ENCODE peak calls at places on chromosomes 4 and X, in four cellular contexts. N is breast epithelium, Y is transverse colon, Q is AG04450. S is an unnamed sample.

GRCh38 chr4:73867783-73868182 is 1.4 kb upstream of the CXCL1 start:
- DNase-seq in N (no peak), Y (peak; percentile 51), Q (no peak), S (no peak)

GRCh38 chr4:141501931-141502330 is 134.5 kb upstream of the IL15 start:
- DNase-seq in N (no peak), Y (no peak), Q (no peak), S (no peak)

GRCh38 chrX:15888062-15888461 is 33.4 kb upstream of the AP1S2 start:
- DNase-seq in N (no peak), Y (no peak), Q (no peak), S (no peak)

GRCh38 chrX:123340691-123341090 is 156.6 kb downstream of the GRIA3 start:
- DNase-seq in N (no peak), Y (no peak), Q (no peak), S (peak; percentile 36)

GRCh38 chrX:150414228-150414627 is 51.1 kb downstream of the MAMLD1 start:
- DNase-seq in N (no peak), Y (no peak), Q (no peak), S (no peak)

GRCh38 chr4:180598281-180598680 is 1644.9 kb upstream of the TENM3 start:
- DNase-seq in N (no peak), Y (no peak), Q (no peak), S (no peak)

GRCh38 chrX:101462892-101463291 is 22.4 kb upstream of the ARMCX4 start:
- DNase-seq in N (no peak), Y (no peak), Q (no peak), S (no peak)

GRCh38 chr4:153152453-153153338 is 51.5 kb upstream of the TRIM2 start:
- DNase-seq in N (no peak), Y (peak; percentile 70), Q (no peak), S (no peak)

GRCh38 chr4:10232114-10232513 is 115.5 kb upstream of the WDR1 start:
- DNase-seq in N (no peak), Y (no peak), Q (no peak), S (no peak)

GRCh38 chr4:1326751-1327525 is 20.1 kb upstream of the UVSSA start:
- DNase-seq in N (no peak), Y (no peak), Q (no peak), S (no peak)

GRCh38 chr4:828641-829271 is 2.8 kb upstream of the CPLX1 start:
- DNase-seq in N (no peak), Y (no peak), Q (no peak), S (no peak)

GRCh38 chrX:98141466-98141865 is 1257.8 kb downstream of the RPA4 start:
- DNase-seq in N (no peak), Y (no peak), Q (no peak), S (no peak)

GRCh38 chr4:78325244-78326187 is 226.1 kb upstream of the ANXA3 start:
- DNase-seq in N (no peak), Y (peak; percentile 42), Q (no peak), S (no peak)

GRCh38 chr4:128288689-128289106 is 1.1 kb upstream of the PGRMC2 start:
- DNase-seq in N (peak; percentile 26), Y (peak; percentile 30), Q (no peak), S (no peak)

GRCh38 chr4:87939978-87940690 is 35.4 kb upstream of the SPP1 start:
- DNase-seq in N (no peak), Y (no peak), Q (no peak), S (no peak)

DNA sequence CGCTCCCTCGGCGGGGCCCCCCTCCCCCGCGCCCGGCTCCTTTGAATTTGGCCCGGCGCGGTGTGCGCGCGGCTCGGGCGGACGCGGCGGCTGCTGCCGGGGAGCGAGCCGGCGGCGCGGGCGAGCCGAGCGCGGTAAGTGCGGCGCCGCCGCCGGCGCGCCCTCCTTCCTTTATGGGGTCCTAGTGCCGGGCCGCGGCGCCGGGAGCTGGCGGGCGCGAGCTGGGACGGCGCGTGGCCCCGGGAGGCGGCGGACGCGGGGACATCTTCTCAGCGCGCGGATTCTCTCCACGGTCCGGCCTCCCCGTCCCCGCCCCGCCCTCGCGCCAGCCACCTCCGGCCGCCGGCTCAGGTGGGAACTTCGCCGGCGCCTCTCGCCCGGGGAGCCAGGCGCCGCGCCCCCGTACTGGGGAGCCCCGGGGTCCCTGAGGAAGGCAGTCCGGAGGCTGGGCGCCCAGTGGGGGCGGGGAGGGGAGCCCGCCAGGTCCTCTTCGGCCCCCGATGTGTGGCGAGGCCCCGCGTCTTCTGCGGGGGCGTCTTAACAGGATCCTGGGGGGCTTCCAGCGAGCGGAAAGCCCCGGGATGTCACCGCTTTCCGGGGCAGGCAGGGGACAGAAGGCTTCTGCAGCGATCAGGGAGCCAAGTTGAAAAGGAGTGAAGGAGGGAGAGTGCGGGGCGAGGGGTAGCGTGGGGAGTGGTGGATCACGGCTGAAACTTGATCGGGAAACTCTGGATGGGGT is 98.4 kb upstream of the TENM3 start:
- DNase-seq in N (no peak), Y (no peak), Q (no peak), S (no peak)
- H3K27me3 ChIP-seq in N (peaks cover 58% of the 10 kb centered on the region), Y (peaks cover 100% of the 10 kb centered on the region), Q (no peaks in the 10 kb centered on the region), S (peaks cover 34% of the 10 kb centered on the region)

GRCh38 chr4:157222764-157223145 is 2.2 kb downstream of the GRIA2 start:
- DNase-seq in N (no peak), Y (no peak), Q (no peak), S (no peak)

GRCh38 chr4:157221426-157221894 is 932 bp downstream of the GRIA2 start:
- DNase-seq in N (no peak), Y (no peak), Q (no peak), S (no peak)

GRCh38 chr4:157221895-157222763 is 1.6 kb downstream of the GRIA2 start:
- DNase-seq in N (no peak), Y (no peak), Q (no peak), S (peak; percentile 44)

GRCh38 chr4:157225096-157225495 is 4.6 kb downstream of the GRIA2 start:
- DNase-seq in N (no peak), Y (no peak), Q (no peak), S (no peak)

GRCh38 chr4:157223446-157223845 is 2.9 kb downstream of the GRIA2 start:
- DNase-seq in N (no peak), Y (no peak), Q (no peak), S (no peak)
- H3K27me3 ChIP-seq in N (peaks cover 20% of the 10 kb centered on the region), Y (peaks cover 61% of the 10 kb centered on the region), Q (peaks cover 34% of the 10 kb centered on the region), S (peaks cover 59% of the 10 kb centered on the region)

GRCh38 chrX:109830157-109830703 is 97.2 kb upstream of the ACSL4 start:
- DNase-seq in N (no peak), Y (no peak), Q (no peak), S (peak; percentile 20)
- H3K27me3 ChIP-seq in N (peaks cover 47% of the 10 kb centered on the region), Y (no peaks in the 10 kb centered on the region), Q (no peaks in the 10 kb centered on the region), S (no peaks in the 10 kb centered on the region)

GRCh38 chr4:80311130-80311529 is 24.4 kb upstream of the CFAP299 start:
- DNase-seq in N (no peak), Y (no peak), Q (no peak), S (no peak)

GRCh38 chr4:80308466-80308822 is 27.1 kb upstream of the CFAP299 start:
- DNase-seq in N (no peak), Y (no peak), Q (no peak), S (no peak)

GRCh38 chr4:80313627-80314026 is 21.9 kb upstream of the CFAP299 start:
- DNase-seq in N (no peak), Y (no peak), Q (no peak), S (no peak)

GRCh38 chr4:80309301-80310004 is 26.1 kb upstream of the CFAP299 start:
- DNase-seq in N (no peak), Y (no peak), Q (peak; percentile 77), S (peak; percentile 46)

GRCh38 chr4:80312124-80312523 is 23.4 kb upstream of the CFAP299 start:
- DNase-seq in N (no peak), Y (no peak), Q (no peak), S (no peak)
- H3K27me3 ChIP-seq in N (no peaks in the 10 kb centered on the region), Y (peaks cover 11% of the 10 kb centered on the region), Q (no peaks in the 10 kb centered on the region), S (no peaks in the 10 kb centered on the region)

DNA sequence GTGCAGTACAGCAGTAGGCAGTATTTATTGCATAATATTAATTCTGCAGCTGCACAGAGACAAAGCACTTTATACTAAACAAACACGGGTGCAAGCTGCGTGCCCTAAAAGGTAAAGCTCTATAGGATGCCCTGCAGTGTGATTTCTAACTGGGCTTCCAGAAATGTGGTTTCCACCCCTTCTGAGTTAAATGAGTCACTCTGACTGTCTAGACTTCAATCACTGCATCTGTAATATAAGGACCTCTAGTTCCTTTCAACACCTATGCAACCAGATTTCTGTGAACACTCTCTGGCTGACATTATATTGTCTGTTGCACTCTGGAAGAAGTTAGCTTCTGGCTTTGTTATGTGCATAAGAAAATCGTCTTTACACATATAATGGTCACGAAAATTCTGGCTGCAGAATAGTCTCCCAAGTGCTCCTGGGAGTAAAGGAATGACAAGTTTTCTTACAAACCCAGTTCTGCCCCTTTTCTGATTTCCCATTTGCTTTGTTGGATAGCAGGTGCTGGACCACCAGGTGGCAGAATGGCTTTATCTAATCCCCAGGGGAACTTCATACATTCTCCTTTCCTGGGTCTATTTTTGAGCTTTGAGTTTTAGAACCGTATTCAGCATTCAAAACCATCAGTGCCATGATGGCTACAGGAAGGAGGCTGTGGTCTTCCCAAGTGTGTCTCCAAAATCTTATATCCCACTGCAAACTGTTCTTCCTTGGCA is 842.2 kb downstream of the STIM2 start:
- DNase-seq in N (no peak), Y (no peak), Q (no peak), S (no peak)
- H3K27me3 ChIP-seq in N (no peaks in the 10 kb centered on the region), Y (no peaks in the 10 kb centered on the region), Q (no peaks in the 10 kb centered on the region), S (no peaks in the 10 kb centered on the region)

GRCh38 chrX:124388562-124388961 is 42.2 kb downstream of the SH2D1A start:
- DNase-seq in N (no peak), Y (peak; percentile 49), Q (no peak), S (peak; percentile 2)

GRCh38 chrX:124393238-124393637 is 46.9 kb downstream of the SH2D1A start:
- DNase-seq in N (no peak), Y (no peak), Q (no peak), S (no peak)

GRCh38 chrX:124395145-124395858 is 48.9 kb downstream of the SH2D1A start:
- DNase-seq in N (no peak), Y (no peak), Q (no peak), S (no peak)

GRCh38 chrX:124393659-124394058 is 47.3 kb downstream of the SH2D1A start:
- DNase-seq in N (no peak), Y (no peak), Q (no peak), S (no peak)

DNA sequence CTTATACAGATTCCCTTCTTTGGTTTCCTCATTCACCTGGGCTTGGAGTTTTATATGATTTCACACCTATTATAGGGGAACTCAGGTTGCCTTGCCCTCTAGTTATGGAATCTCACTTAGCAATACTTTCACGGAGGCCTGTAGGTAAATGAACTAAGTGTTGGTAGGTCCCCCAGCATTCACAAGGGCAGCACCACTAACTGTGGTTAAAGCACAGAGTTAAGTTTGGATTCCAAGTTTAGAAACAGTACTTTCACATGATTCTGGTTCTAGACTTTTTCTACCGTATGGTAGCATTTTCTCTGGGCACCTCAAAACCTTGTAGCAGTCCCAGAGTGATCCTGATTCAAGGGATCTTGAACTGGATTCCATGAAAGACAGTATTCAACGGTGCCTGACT is 46.4 kb downstream of the SH2D1A start:
- DNase-seq in N (no peak), Y (no peak), Q (no peak), S (no peak)
- H3K27me3 ChIP-seq in N (peaks cover 20% of the 10 kb centered on the region), Y (no peaks in the 10 kb centered on the region), Q (no peaks in the 10 kb centered on the region), S (no peaks in the 10 kb centered on the region)

S was measured in MG63.